ENCODE peak calls at places on chromosome 4, in four cellular contexts. A is left lung, Q is pancreas, X is aorta. O is an unnamed sample. For H3K27me3 and H3K36me3, the result is how much of the 10 kb centered on the place peaks cover.

GRCh38 chr4:173432430-173432829 is 33.5 kb upstream of the SCRG1 start:
- ATAC-seq in Q (no peak), X (no peak), A (no peak), O (no peak)

GRCh38 chr4:31234494-31234893 is 514.3 kb downstream of the PCDH7 start:
- ATAC-seq in Q (no peak), A (no peak), X (no peak), O (no peak)

GRCh38 chr4:22573198-22573597 is 57.3 kb upstream of the ADGRA3 start:
- ATAC-seq in Q (no peak), A (peak), X (peak), O (no peak)

GRCh38 chr4:85861064-85861767 is 386.3 kb downstream of the ARHGAP24 start:
- ATAC-seq in Q (peak), A (no peak), X (no peak), O (no peak)

GRCh38 chr4:738781-739280 is 33.2 kb downstream of the PCGF3 start:
- ATAC-seq in Q (no peak), X (no peak), A (no peak), O (no peak)

GRCh38 chr4:75555294-75556164 is at the start of gene ODAPH:
- ATAC-seq in X (no peak), Q (no peak), A (no peak), O (no peak)

GRCh38 chr4:136812100-136812880 is 720.0 kb downstream of the PCDH18 start:
- ATAC-seq in Q (no peak), A (no peak), X (peak), O (peak)

GRCh38 chr4:152713951-152714705 is 34.3 kb upstream of the TMEM154 start:
- ATAC-seq in X (no peak), A (no peak), Q (no peak), O (no peak)

GRCh38 chr4:155433636-155434360 is 57.0 kb upstream of the MAP9 start:
- ATAC-seq in Q (no peak), A (peak), X (no peak), O (no peak)

GRCh38 chr4:79298027-79298426 is 27.8 kb downstream of the NAA11 start:
- ATAC-seq in A (no peak), X (no peak), Q (no peak), O (no peak)

GRCh38 chr4:186881521-186882220 is 158.0 kb upstream of the FAT1 start:
- ATAC-seq in A (peak), Q (no peak), X (no peak), O (no peak)

GRCh38 chr4:56649445-56650258 is 31.4 kb downstream of the HOPX start:
- ATAC-seq in X (no peak), A (no peak), Q (no peak), O (no peak)

GRCh38 chr4:128758314-128758922 is 51.1 kb upstream of the JADE1 start:
- ATAC-seq in A (no peak), Q (no peak), X (no peak), O (no peak)

GRCh38 chr4:148443550-148444295 is 1.5 kb upstream of the NR3C2 start:
- ATAC-seq in Q (no peak), X (no peak), A (no peak), O (no peak)
- H3K27me3 ChIP-seq in Q (under half), X (under half), A (under half), O (under half)

GRCh38 chr4:102022343-102022742 is 231.8 kb downstream of the BANK1 start:
- ATAC-seq in Q (no peak), X (no peak), A (no peak), O (no peak)
- H3K27ac ChIP-seq in Q (no peak), X (no peak), A (no peak), O (no peak)

GRCh38 chr4:139265654-139266053 is 14.4 kb downstream of the MGARP start:
- ATAC-seq in X (no peak), A (no peak), Q (no peak), O (no peak)
- H3K36me3 ChIP-seq in X (under half), A (under half), Q (under half), O (under half)

GRCh38 chr4:150578745-150579470 is 3.0 kb upstream of the MAB21L2 start:
- ATAC-seq in A (no peak), X (no peak), Q (no peak), O (no peak)
- H3K27me3 ChIP-seq in A (under half), X (under half), Q (under half), O (under half)

GRCh38 chr4:168859888-168860694 is 150.0 kb downstream of the CBR4 start:
- ATAC-seq in Q (no peak), A (peak), X (no peak), O (no peak)
- H3K27ac ChIP-seq in Q (no peak), A (peak), X (peak), O (peak)

GRCh38 chr4:2689114-2689513 is 67.0 kb downstream of the TNIP2 start:
- ATAC-seq in A (no peak), Q (no peak), X (no peak), O (no peak)
- H3K36me3 ChIP-seq in A (under half), Q (under half), X (under half), O (half or more)

DNA sequence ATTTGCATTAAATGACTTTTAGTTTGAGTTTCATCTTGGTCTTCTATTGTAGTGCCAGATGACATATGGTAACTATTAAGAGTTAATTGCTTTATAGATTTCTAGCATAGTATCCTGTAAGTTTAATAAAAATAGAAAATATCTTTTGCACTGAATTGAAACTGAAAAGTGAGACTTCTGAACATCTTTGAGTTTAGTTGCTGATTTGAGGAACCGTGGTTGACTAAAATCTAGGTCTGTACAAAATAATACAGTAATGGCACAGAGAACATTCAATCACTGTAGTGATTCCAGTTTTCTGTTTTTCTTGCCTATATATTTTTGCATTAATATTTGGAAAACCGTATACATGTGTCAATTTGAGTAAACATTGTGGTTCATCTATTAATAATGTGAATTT is 60.7 kb downstream of the SPATA4 start:
- ATAC-seq in A (no peak), Q (no peak), X (no peak), O (no peak)
- H3K27me3 ChIP-seq in A (under half), Q (under half), X (under half), O (under half)

GRCh38 chr4:158710814-158711213 is 12.4 kb downstream of the PPID start:
- ATAC-seq in A (no peak), X (no peak), Q (no peak), O (no peak)
- H3K27ac ChIP-seq in A (no peak), X (no peak), Q (no peak), O (no peak)